ENCODE peak calls at places on chromosomes 2 and 18, in four cellular contexts. S is brain microvascular endothelial cell, H is tibial artery, P is breast epithelium. T is an unnamed sample.
A peak's percentile ranks its signal among the peaks of the same experiment; 100 is the strongest.

GRCh38 chr2:235506291-235506996 is 12.6 kb downstream of the AGAP1 start:
- DNase-seq in S (no peak), H (no peak), P (peak; percentile 72), T (no peak)

GRCh38 chr2:148876589-148877402 is 1.8 kb downstream of the KIF5C start:
- DNase-seq in S (no peak), H (no peak), P (no peak), T (peak; percentile 79)

GRCh38 chr2:69933839-69934613 is 19.1 kb downstream of the MXD1 start:
- DNase-seq in S (peak; percentile 92), H (peak; percentile 41), P (no peak), T (no peak)

GRCh38 chr2:46857871-46858696 is 57.5 kb downstream of the MCFD2 start:
- DNase-seq in S (peak; percentile 91), H (no peak), P (no peak), T (no peak)

GRCh38 chr2:109662889-109663288 is 48.7 kb downstream of the SOWAHC start:
- DNase-seq in S (no peak), H (no peak), P (no peak), T (no peak)

GRCh38 chr2:237593596-237594310 is 3.2 kb upstream of the RAB17 start:
- DNase-seq in S (no peak), H (no peak), P (no peak), T (no peak)

GRCh38 chr2:55887906-55888625 is 35.5 kb downstream of the EFEMP1 start:
- DNase-seq in S (peak; percentile 60), H (peak; percentile 43), P (no peak), T (no peak)

GRCh38 chr2:7999683-8000476 is 682.0 kb upstream of the ID2 start:
- DNase-seq in S (no peak), H (no peak), P (no peak), T (no peak)

DNA sequence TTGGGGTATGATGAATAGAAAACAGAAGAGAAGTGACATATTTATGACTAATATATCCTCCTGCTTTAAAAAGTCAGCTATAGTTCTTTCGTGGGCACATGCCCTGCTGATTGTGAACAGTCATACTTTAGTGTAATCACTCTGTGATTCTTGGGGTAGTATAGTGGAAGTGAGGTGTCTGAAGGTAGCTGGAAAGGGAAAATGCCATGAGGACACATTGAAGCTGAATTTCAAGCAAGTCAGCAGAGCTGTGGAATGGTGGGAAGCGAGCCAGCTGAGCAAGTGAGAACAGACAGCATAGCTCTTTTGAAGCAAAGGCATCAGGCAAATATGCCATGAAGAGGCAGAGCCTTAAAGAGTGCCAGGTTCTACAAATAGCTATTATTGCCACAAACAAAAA is 20.7 kb downstream of the NETO1 start:
- DNase-seq in S (no peak), H (no peak), P (no peak), T (no peak)
- H3K27ac ChIP-seq in S (no peak overlapping the region), H (no peak overlapping the region), P (no peak overlapping the region), T (peak overlapping the region; percentile 14)

DNA sequence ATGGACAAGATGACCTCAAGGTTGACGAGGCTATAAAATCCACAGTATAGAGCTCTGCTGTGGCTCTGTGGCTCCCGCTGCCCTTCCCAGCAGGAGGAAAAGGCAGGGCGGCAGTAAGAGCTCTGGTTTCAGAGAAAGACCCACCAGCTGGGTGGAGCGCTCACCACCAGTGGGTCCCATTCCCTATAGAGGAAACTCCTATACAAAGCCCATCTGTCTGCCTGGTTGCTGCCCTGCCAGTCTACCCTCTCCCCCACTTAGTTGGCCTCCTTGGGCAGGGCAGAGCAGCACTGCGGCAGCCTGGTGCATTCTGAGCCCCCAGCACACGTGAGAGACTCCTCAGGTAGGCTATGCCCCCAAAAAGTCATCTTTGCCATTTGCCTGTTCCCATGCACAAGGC is 26.5 kb downstream of the TNS1 start:
- DNase-seq in S (no peak), H (peak; percentile 14), P (no peak), T (no peak)
- H3K27ac ChIP-seq in S (no peak overlapping the region), H (peak overlapping the region; percentile 90), P (peak overlapping the region; percentile 35), T (no peak overlapping the region)

DNA sequence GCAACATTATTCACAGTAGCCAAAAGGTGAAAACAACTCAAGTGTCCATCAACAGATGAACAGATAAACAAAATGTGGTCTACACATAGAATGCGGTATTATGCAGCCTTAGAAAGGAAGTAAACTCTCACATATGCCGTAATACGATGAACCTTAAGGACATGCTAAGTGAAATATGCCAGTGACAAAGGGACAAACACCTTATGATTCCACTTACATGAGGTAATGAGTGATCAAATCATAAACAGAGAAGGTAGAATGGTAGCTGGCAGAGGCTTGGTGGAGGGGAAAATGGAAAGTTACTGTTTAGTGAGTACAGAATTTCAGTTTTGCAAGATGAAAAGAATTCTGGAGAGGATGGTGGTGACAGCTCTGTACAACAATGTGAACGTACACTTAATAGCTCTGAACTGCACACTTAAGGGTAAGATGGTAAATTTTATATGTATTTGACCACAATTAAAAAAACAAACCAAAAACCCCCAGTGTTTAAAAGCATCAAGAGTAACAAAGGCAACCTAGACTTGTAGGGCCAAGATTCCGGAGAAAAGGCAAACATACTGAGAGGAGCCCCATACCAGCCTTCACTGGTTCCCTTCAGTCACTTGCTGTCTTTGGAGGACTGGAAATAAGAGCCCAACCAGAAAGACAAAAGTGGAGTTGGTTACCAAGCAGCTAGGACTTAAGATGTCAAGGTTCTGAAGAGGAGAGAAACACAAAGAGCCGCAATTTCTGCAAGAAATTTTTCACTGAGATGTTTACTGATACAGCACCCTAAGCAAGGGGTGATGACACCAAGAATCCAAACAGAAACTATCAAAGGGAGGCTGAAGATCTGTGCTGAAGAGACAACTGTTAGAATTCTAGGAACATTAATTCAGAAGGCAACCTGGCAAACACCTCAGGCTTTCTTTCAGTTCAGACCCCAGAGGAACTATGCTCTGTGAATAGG is 61.3 kb downstream of the CUL3 start:
- DNase-seq in S (no peak), H (no peak), P (no peak), T (no peak)
- H3K27ac ChIP-seq in S (no peak overlapping the region), H (no peak overlapping the region), P (peak overlapping the region; percentile 6), T (no peak overlapping the region)

GRCh38 chr2:21233178-21233577 is 109.4 kb downstream of the TDRD15 start:
- DNase-seq in S (no peak), H (no peak), P (no peak), T (no peak)

GRCh38 chr2:21229302-21229701 is 105.5 kb downstream of the TDRD15 start:
- DNase-seq in S (no peak), H (no peak), P (no peak), T (no peak)

GRCh38 chr2:21234721-21235120 is 111.0 kb downstream of the TDRD15 start:
- DNase-seq in S (no peak), H (no peak), P (no peak), T (no peak)

GRCh38 chr2:21230140-21230539 is 106.4 kb downstream of the TDRD15 start:
- DNase-seq in S (no peak), H (no peak), P (no peak), T (no peak)

GRCh38 chr2:21231985-21232384 is 108.2 kb downstream of the TDRD15 start:
- DNase-seq in S (no peak), H (no peak), P (no peak), T (no peak)
- H3K27ac ChIP-seq in S (no peak overlapping the region), H (no peak overlapping the region), P (no peak overlapping the region), T (no peak overlapping the region)

GRCh38 chr2:240963065-240963375 is 35.4 kb upstream of the SNED1 start:
- DNase-seq in S (no peak), H (peak; percentile 16), P (no peak), T (no peak)
- H3K27ac ChIP-seq in S (no peak overlapping the region), H (no peak overlapping the region), P (peak overlapping the region; percentile 93), T (no peak overlapping the region)

GRCh38 chr2:201235865-201236811 is 24.2 kb upstream of the CASP8 start:
- DNase-seq in S (peak; percentile 76), H (peak; percentile 63), P (no peak), T (no peak)
- H3K27ac ChIP-seq in S (no peak overlapping the region), H (peak overlapping the region; percentile 50), P (no peak overlapping the region), T (no peak overlapping the region)

DNA sequence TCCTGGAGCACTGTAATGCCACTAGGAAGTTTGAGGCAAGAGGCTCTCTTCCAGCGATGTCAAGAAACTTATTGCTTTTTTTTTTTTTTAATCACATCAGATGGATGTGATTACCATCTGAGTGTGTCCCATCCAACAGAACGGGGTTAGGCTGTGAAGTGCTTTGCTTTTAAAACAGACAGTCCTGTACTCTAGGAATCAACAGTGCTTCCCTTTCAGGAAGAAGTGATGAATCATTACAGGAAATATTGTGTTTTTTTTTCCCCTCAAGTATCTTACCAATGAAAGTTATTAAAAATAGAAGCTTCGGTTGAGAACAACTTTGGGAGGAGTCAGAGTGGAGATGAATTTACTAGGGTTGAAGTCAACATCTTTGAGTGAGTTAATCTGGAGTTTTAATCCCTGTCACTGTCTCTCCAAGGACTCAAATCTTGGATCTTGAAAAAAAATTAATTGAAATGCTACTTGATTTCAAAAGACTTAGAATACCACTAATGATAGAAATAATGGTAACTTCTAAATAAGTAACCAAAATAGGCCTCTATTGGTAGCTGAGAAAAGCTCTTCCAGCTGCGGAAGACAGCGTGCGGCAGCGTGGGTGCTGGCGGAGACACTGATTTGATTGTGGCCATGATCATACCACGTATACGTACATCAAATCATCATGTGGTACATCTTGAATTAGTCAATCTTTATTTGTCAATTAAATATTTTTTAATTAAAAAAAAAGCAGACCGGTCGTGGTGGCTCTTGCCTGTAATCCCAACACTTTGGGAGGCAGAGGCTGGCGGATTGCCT is 45.5 kb downstream of the GATA6 start:
- DNase-seq in S (no peak), H (no peak), P (no peak), T (no peak)
- H3K27ac ChIP-seq in S (no peak overlapping the region), H (no peak overlapping the region), P (peak overlapping the region; percentile 9), T (no peak overlapping the region)

GRCh38 chr2:220000586-220000985 is 373.2 kb downstream of the SLC4A3 start:
- DNase-seq in S (no peak), H (no peak), P (no peak), T (no peak)

GRCh38 chr2:219997341-219997851 is 370.0 kb downstream of the SLC4A3 start:
- DNase-seq in S (peak; percentile 39), H (no peak), P (peak; percentile 52), T (peak; percentile 87)

GRCh38 chr2:219998099-219998498 is 370.7 kb downstream of the SLC4A3 start:
- DNase-seq in S (no peak), H (no peak), P (no peak), T (no peak)

GRCh38 chr2:220000080-220000479 is 372.6 kb downstream of the SLC4A3 start:
- DNase-seq in S (no peak), H (no peak), P (no peak), T (no peak)

DNA sequence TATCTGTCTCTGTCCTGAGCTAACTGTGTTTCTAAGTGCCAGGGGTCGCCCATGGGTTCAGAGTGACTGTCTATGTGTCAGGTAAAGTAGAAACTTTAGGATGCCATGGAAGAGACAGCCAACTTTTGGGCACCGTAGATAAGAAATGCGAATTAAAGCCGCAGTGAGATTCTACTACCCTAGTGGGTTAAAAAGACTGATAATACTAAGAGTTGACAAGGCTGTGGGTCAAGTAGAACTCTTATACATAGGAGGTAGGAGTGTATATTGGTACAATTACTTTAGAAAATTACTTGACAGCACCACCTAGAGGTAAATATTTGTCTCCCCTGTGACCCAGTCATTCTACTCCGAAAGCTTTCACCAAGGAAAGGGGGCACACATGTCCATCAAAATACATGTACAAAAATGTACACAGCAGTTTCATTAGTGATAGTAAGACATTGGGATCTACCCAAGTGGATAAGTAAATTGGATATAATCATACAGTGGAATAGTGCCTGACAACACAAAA is 371.3 kb downstream of the SLC4A3 start:
- DNase-seq in S (no peak), H (no peak), P (no peak), T (no peak)
- H3K27ac ChIP-seq in S (no peak overlapping the region), H (no peak overlapping the region), P (no peak overlapping the region), T (no peak overlapping the region)

T was measured in caudate nucleus.